ENCODE peak calls at places on chromosomes 1 and 21, in four cellular contexts. X, F, H and V are unnamed samples.
A peak's percentile ranks its signal among the peaks of the same experiment; 100 is the strongest.

GRCh38 chr21:32300117-32300681 is 1.5 kb downstream of the MRAP start:
- DNase-seq in H (no peak), F (no peak), X (no peak), V (no peak)

GRCh38 chr1:176691251-176692228 is 228.6 kb downstream of the PAPPA2 start:
- DNase-seq in X (peak; percentile 59), F (peak; percentile 35), H (no peak), V (peak; percentile 90)

GRCh38 chr1:226638608-226639007 is 90.0 kb downstream of the STUM start:
- DNase-seq in F (no peak), H (peak; percentile 31), X (no peak), V (no peak)

GRCh38 chr1:109923131-109923945 is 12.7 kb downstream of the CSF1 start:
- DNase-seq in H (no peak), F (no peak), X (no peak), V (no peak)

GRCh38 chr1:246506440-246506784 is 667 bp downstream of the SMYD3 start:
- DNase-seq in F (no peak), X (peak; percentile 19), H (no peak), V (no peak)

GRCh38 chr1:206722751-206723499 is 38.2 kb downstream of the MAPKAPK2 start:
- DNase-seq in H (no peak), F (no peak), X (no peak), V (no peak)

GRCh38 chr1:1033731-1034437 is 14.0 kb downstream of the AGRN start:
- DNase-seq in H (no peak), F (no peak), X (no peak), V (peak; percentile 37)

GRCh38 chr1:203444077-203444683 is 31.4 kb upstream of the PRELP start:
- DNase-seq in X (peak; percentile 16), F (no peak), H (no peak), V (no peak)

GRCh38 chr1:214332950-214333798 is 52.2 kb downstream of the SMYD2 start:
- DNase-seq in H (no peak), F (peak; percentile 28), X (peak; percentile 68), V (peak; percentile 73)

GRCh38 chr1:154809436-154810413 is 60.4 kb downstream of the KCNN3 start:
- DNase-seq in F (no peak), X (peak; percentile 54), H (no peak), V (peak; percentile 49)

GRCh38 chr1:19949016-19949415 is 25.6 kb upstream of the PLA2G2E start:
- DNase-seq in X (peak; percentile 90), H (no peak), F (peak; percentile 13), V (no peak)

GRCh38 chr1:58119971-58120370 is 426.6 kb downstream of the OMA1 start:
- DNase-seq in X (no peak), F (no peak), H (no peak), V (no peak)

GRCh38 chr1:169711469-169712308 is at the start of gene SELL:
- DNase-seq in H (peak; percentile 18), F (peak; percentile 50), X (peak; percentile 92), V (peak; percentile 74)

GRCh38 chr1:149879556-149879955 is 19.8 kb upstream of the BOLA1 start:
- DNase-seq in H (no peak), X (no peak), F (no peak), V (no peak)

GRCh38 chr1:165369255-165369848 is 12.8 kb upstream of the LMX1A start:
- DNase-seq in H (peak; percentile 47), F (peak; percentile 36), X (peak; percentile 73), V (peak; percentile 54)

GRCh38 chr1:189211742-189212141 is 1265.9 kb downstream of the BRINP3 start:
- DNase-seq in F (no peak), X (peak; percentile 46), H (no peak), V (no peak)

GRCh38 chr1:226975259-226975908 is 35.3 kb downstream of the COQ8A start:
- DNase-seq in X (no peak), H (peak; percentile 25), F (no peak), V (no peak)

GRCh38 chr1:11504599-11504998 is 25.6 kb downstream of the DISP3 start:
- DNase-seq in X (no peak), H (no peak), F (no peak), V (no peak)

GRCh38 chr1:56923207-56923606 is 42.6 kb downstream of the C8B start:
- DNase-seq in H (no peak), F (no peak), X (no peak), V (no peak)

GRCh38 chr1:97350241-97350640 is 570.6 kb downstream of the DPYD start:
- DNase-seq in F (no peak), X (no peak), H (no peak), V (no peak)

GRCh38 chr1:170001266-170001665 is 73.2 kb downstream of the KIFAP3 start:
- DNase-seq in F (no peak), H (no peak), X (peak; percentile 6), V (no peak)

DNA sequence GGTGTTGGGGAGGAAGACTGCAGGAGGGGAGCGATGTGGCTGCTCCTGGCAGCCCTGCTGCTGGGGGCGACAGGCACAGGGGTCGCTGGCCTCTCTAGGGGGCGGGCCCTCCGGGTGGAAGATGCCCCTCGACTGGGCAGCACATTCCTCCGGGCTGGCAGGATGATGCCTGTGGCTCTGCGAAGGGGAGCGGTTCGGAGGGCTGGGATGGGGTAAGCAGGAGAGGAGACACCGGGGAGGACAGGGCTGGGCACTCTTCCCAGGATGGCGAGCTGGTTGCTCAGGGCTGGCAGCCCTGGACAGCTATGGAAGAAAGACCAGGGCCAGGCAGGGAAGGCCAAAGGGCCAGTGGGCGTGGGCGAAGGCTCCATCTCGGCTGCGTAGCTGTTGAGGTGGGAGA is 12.8 kb downstream of the HEYL start:
- DNase-seq in F (no peak), H (no peak), X (no peak), V (no peak)
- H3K27ac ChIP-seq in F (no peak overlapping the region), H (peak overlapping the region; percentile 85), X (no peak overlapping the region), V (no peak overlapping the region)

GRCh38 chr1:32622205-32622604 is 28.1 kb downstream of the ZBTB8OS start:
- DNase-seq in F (no peak), X (no peak), H (no peak), V (no peak)

GRCh38 chr1:32623775-32624174 is 26.6 kb downstream of the ZBTB8OS start:
- DNase-seq in X (no peak), F (no peak), H (no peak), V (no peak)

GRCh38 chr1:32622806-32623694 is 27.3 kb downstream of the ZBTB8OS start:
- DNase-seq in X (no peak), F (no peak), H (no peak), V (no peak)

GRCh38 chr1:32627596-32628162 is 22.7 kb downstream of the ZBTB8OS start:
- DNase-seq in F (no peak), X (no peak), H (no peak), V (no peak)

GRCh38 chr1:32626176-32626575 is 24.2 kb downstream of the ZBTB8OS start:
- DNase-seq in X (no peak), F (no peak), H (no peak), V (no peak)
- H3K36me3 ChIP-seq in X (peaks cover 10% of the 10 kb centered on the region), F (peaks cover 3% of the 10 kb centered on the region), H (peaks cover 47% of the 10 kb centered on the region), V (peaks cover 9% of the 10 kb centered on the region)

GRCh38 chr1:18629659-18630510 is 761 bp upstream of the PAX7 start:
- DNase-seq in X (no peak), F (no peak), H (no peak), V (no peak)
- H3K4me3 ChIP-seq in X (no peak overlapping the region), F (no peak overlapping the region), H (no peak overlapping the region), V (no peak overlapping the region)

DNA sequence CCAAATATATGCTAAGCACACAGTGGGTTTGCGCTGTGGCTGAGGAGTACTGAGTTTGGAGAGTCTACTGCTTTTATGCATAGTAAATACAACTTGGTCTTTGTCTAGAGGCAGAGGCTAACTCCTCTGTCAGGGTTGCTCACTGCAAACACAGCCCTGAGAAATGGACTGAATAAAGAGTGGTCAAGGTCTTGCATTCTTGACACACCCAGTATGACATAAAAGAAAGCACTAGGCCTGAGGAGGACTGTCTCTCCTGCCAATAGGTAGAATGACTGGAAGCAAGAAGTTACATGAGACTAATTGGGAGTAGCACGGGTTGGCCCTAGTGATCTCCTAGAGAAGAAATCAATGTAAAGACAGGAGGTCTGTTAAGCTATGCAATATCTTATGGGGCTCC is 367.1 kb upstream of the B3GALT2 start:
- DNase-seq in F (no peak), H (no peak), X (no peak), V (no peak)
- H3K27ac ChIP-seq in F (no peak overlapping the region), H (no peak overlapping the region), X (no peak overlapping the region), V (no peak overlapping the region)

GRCh38 chr21:42769183-42769819 is 110.0 kb downstream of the WDR4 start:
- DNase-seq in F (no peak), X (no peak), H (no peak), V (no peak)
- H3K36me3 ChIP-seq in F (no peaks in the 10 kb centered on the region), X (no peaks in the 10 kb centered on the region), H (peaks cover 69% of the 10 kb centered on the region), V (peaks cover 11% of the 10 kb centered on the region)

GRCh38 chr1:202162049-202162417 is 1.6 kb upstream of the PTPN7 start:
- DNase-seq in H (no peak), X (no peak), F (no peak), V (no peak)

GRCh38 chr1:202159534-202160371 is 649 bp downstream of the PTPN7 start:
- DNase-seq in H (no peak), F (no peak), X (no peak), V (no peak)

GRCh38 chr1:202162418-202163280 is 2.2 kb upstream of the PTPN7 start:
- DNase-seq in H (no peak), F (no peak), X (no peak), V (no peak)

GRCh38 chr1:202160377-202160940 is at the start of gene PTPN7:
- DNase-seq in F (no peak), X (no peak), H (no peak), V (no peak)

DNA sequence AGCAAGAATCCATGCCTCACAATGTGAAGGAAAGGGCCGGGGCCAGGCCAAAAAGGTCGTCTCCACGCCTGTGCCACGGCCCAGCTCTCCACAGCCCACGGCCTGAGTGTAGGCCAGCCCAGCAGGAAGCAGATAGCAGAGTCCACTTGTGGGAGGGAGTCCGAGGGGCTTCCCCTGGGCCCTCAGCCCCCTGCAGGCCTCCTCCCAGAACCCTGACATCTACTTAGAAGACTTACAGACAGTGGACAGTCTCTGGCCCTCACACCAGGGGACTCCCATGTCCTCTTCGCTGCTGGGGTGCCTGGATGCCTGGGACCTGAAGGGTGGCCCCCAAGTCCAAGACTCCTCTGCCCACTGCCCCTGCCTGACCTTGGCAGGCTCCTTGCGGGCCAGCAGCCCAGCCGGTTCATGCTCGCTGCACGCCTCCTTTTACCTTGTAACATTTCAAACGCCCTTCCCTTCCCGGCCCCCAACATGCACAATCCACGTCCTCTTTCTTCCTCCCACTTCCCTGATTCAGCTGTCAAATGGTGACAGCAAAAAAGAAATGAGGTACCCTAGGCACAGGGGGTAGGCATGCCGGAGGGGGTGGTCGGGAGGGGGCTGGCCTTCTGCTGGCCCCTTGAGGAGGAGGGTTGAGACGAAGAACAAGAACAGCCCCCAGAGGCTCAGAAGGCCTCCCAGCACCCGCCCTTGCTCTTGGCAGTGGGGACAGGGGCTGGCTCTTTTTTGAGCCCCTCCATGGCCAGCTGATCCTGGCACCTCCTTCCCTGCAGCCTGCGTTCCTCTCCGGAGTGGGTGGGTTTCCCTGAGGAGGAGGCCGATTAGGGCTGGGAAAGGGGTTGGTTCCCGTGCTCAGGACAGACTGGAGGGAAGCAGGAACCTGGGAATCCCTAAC is 998 bp upstream of the PTPN7 start:
- DNase-seq in H (no peak), X (no peak), F (no peak), V (no peak)
- H3K4me3 ChIP-seq in H (no peak overlapping the region), X (no peak overlapping the region), F (no peak overlapping the region), V (no peak overlapping the region)

DNA sequence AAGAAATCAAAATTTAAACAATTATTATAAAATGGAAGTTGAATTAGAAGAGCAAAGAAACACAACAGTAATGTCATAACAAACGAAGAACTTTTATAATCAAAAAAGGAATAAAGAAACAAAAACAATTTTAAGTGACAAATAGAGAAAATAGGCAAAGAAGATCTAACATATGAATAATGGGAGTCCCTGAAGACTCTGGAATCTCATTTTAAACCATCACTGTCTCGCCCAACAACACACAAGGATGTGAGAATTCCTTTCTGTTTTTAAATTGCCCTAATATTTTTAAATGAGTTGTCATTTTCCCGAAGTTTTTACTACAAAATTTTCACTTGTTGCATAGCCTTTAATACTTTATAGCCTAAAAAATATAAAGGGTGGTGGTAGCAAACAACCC is 4.3 kb upstream of the NDC1 start:
- DNase-seq in X (no peak), F (no peak), H (no peak), V (no peak)
- H3K27ac ChIP-seq in X (no peak overlapping the region), F (no peak overlapping the region), H (no peak overlapping the region), V (no peak overlapping the region)